ENCODE peak calls at places on chromosomes 12 and 14, in ten cellular contexts. One of them, this sample, is unnamed.

GRCh38 chr12:25839470-25839869 is 119.0 kb upstream of the RASSF8 start:
- DNase-seq in right cardiac atrium: no peak
- DNase-seq in retina: no peak
- DNase-seq in naive B cell: no peak
- DNase-seq in ACHN: no peak
- DNase-seq in hypothalamus: no peak
- DNase-seq in activated naive CD8-positive, alpha-beta T cell treated with anti-CD3 and anti-CD28 coated beads for 36 hours: no peak
- DNase-seq in activated T-helper 1 cell treated with anti-CD3 and anti-CD28 coated beads, Interleukin-2, amount 50 U/mL, for 16 hours: no peak
- DNase-seq in Jurkat, Clone E6-1: no peak
- DNase-seq in tibial artery: no peak
- DNase-seq in this sample: no peak

GRCh38 chr12:95787274-95787814 is 3.2 kb downstream of the NTN4 start:
- DNase-seq in right cardiac atrium: no peak
- DNase-seq in retina: no peak
- DNase-seq in naive B cell: no peak
- DNase-seq in ACHN: no peak
- DNase-seq in hypothalamus: no peak
- DNase-seq in activated naive CD8-positive, alpha-beta T cell treated with anti-CD3 and anti-CD28 coated beads for 36 hours: no peak
- DNase-seq in activated T-helper 1 cell treated with anti-CD3 and anti-CD28 coated beads, Interleukin-2, amount 50 U/mL, for 16 hours: no peak
- DNase-seq in Jurkat, Clone E6-1: no peak
- DNase-seq in tibial artery: no peak
- DNase-seq in this sample: no peak

GRCh38 chr14:99133563-99134332 is 138.2 kb downstream of the BCL11B start:
- DNase-seq in right cardiac atrium: peak; percentile 34
- DNase-seq in retina: no peak
- DNase-seq in naive B cell: no peak
- DNase-seq in ACHN: no peak
- DNase-seq in hypothalamus: no peak
- DNase-seq in activated naive CD8-positive, alpha-beta T cell treated with anti-CD3 and anti-CD28 coated beads for 36 hours: no peak
- DNase-seq in activated T-helper 1 cell treated with anti-CD3 and anti-CD28 coated beads, Interleukin-2, amount 50 U/mL, for 16 hours: no peak
- DNase-seq in Jurkat, Clone E6-1: peak; percentile 45
- DNase-seq in tibial artery: peak; percentile 57
- DNase-seq in this sample: peak; percentile 27

GRCh38 chr12:26090853-26091510 is 33.9 kb downstream of the BHLHE41 start:
- DNase-seq in right cardiac atrium: no peak
- DNase-seq in retina: no peak
- DNase-seq in naive B cell: no peak
- DNase-seq in ACHN: peak; percentile 74
- DNase-seq in hypothalamus: no peak
- DNase-seq in activated naive CD8-positive, alpha-beta T cell treated with anti-CD3 and anti-CD28 coated beads for 36 hours: no peak
- DNase-seq in activated T-helper 1 cell treated with anti-CD3 and anti-CD28 coated beads, Interleukin-2, amount 50 U/mL, for 16 hours: no peak
- DNase-seq in Jurkat, Clone E6-1: no peak
- DNase-seq in tibial artery: no peak
- DNase-seq in this sample: no peak

GRCh38 chr14:104110491-104111209 is 25.1 kb downstream of the ASPG start:
- DNase-seq in right cardiac atrium: peak; percentile 10
- DNase-seq in retina: no peak
- DNase-seq in naive B cell: no peak
- DNase-seq in ACHN: no peak
- DNase-seq in hypothalamus: no peak
- DNase-seq in activated naive CD8-positive, alpha-beta T cell treated with anti-CD3 and anti-CD28 coated beads for 36 hours: no peak
- DNase-seq in activated T-helper 1 cell treated with anti-CD3 and anti-CD28 coated beads, Interleukin-2, amount 50 U/mL, for 16 hours: no peak
- DNase-seq in Jurkat, Clone E6-1: no peak
- DNase-seq in tibial artery: peak; percentile 54
- DNase-seq in this sample: no peak

GRCh38 chr12:24534632-24535031 is 414.3 kb downstream of the BCAT1 start:
- DNase-seq in right cardiac atrium: peak; percentile 21
- DNase-seq in retina: peak; percentile 50
- DNase-seq in naive B cell: no peak
- DNase-seq in ACHN: no peak
- DNase-seq in hypothalamus: no peak
- DNase-seq in activated naive CD8-positive, alpha-beta T cell treated with anti-CD3 and anti-CD28 coated beads for 36 hours: no peak
- DNase-seq in activated T-helper 1 cell treated with anti-CD3 and anti-CD28 coated beads, Interleukin-2, amount 50 U/mL, for 16 hours: no peak
- DNase-seq in Jurkat, Clone E6-1: no peak
- DNase-seq in tibial artery: peak; percentile 74
- DNase-seq in this sample: peak; percentile 49

GRCh38 chr12:13570005-13570694 is 373.6 kb downstream of the EMP1 start:
- DNase-seq in right cardiac atrium: no peak
- DNase-seq in retina: no peak
- DNase-seq in naive B cell: no peak
- DNase-seq in ACHN: no peak
- DNase-seq in hypothalamus: no peak
- DNase-seq in activated naive CD8-positive, alpha-beta T cell treated with anti-CD3 and anti-CD28 coated beads for 36 hours: no peak
- DNase-seq in activated T-helper 1 cell treated with anti-CD3 and anti-CD28 coated beads, Interleukin-2, amount 50 U/mL, for 16 hours: no peak
- DNase-seq in Jurkat, Clone E6-1: no peak
- DNase-seq in tibial artery: no peak
- DNase-seq in this sample: no peak

GRCh38 chr12:28137414-28137813 is 52.8 kb upstream of the CCDC91 start:
- DNase-seq in right cardiac atrium: no peak
- DNase-seq in retina: no peak
- DNase-seq in naive B cell: no peak
- DNase-seq in ACHN: no peak
- DNase-seq in hypothalamus: no peak
- DNase-seq in activated naive CD8-positive, alpha-beta T cell treated with anti-CD3 and anti-CD28 coated beads for 36 hours: no peak
- DNase-seq in activated T-helper 1 cell treated with anti-CD3 and anti-CD28 coated beads, Interleukin-2, amount 50 U/mL, for 16 hours: no peak
- DNase-seq in Jurkat, Clone E6-1: no peak
- DNase-seq in tibial artery: no peak
- DNase-seq in this sample: no peak

GRCh38 chr12:19234991-19235876 is 105.7 kb downstream of the PLEKHA5 start:
- DNase-seq in right cardiac atrium: no peak
- DNase-seq in retina: no peak
- DNase-seq in naive B cell: no peak
- DNase-seq in ACHN: no peak
- DNase-seq in hypothalamus: no peak
- DNase-seq in activated naive CD8-positive, alpha-beta T cell treated with anti-CD3 and anti-CD28 coated beads for 36 hours: no peak
- DNase-seq in activated T-helper 1 cell treated with anti-CD3 and anti-CD28 coated beads, Interleukin-2, amount 50 U/mL, for 16 hours: no peak
- DNase-seq in Jurkat, Clone E6-1: no peak
- DNase-seq in tibial artery: no peak
- DNase-seq in this sample: no peak

GRCh38 chr14:78131201-78131600 is 39.0 kb upstream of the NRXN3 start:
- DNase-seq in right cardiac atrium: no peak
- DNase-seq in retina: no peak
- DNase-seq in naive B cell: no peak
- DNase-seq in ACHN: no peak
- DNase-seq in hypothalamus: no peak
- DNase-seq in activated naive CD8-positive, alpha-beta T cell treated with anti-CD3 and anti-CD28 coated beads for 36 hours: no peak
- DNase-seq in activated T-helper 1 cell treated with anti-CD3 and anti-CD28 coated beads, Interleukin-2, amount 50 U/mL, for 16 hours: no peak
- DNase-seq in Jurkat, Clone E6-1: no peak
- DNase-seq in tibial artery: no peak
- DNase-seq in this sample: no peak

GRCh38 chr14:50083467-50084337 is 32.7 kb downstream of the VCPKMT start:
- DNase-seq in right cardiac atrium: no peak
- DNase-seq in retina: no peak
- DNase-seq in naive B cell: no peak
- DNase-seq in ACHN: no peak
- DNase-seq in hypothalamus: no peak
- DNase-seq in activated naive CD8-positive, alpha-beta T cell treated with anti-CD3 and anti-CD28 coated beads for 36 hours: peak; percentile 78
- DNase-seq in activated T-helper 1 cell treated with anti-CD3 and anti-CD28 coated beads, Interleukin-2, amount 50 U/mL, for 16 hours: peak; percentile 47
- DNase-seq in Jurkat, Clone E6-1: no peak
- DNase-seq in tibial artery: no peak
- DNase-seq in this sample: no peak

GRCh38 chr12:26122681-26123481 is 2.0 kb downstream of the BHLHE41 start:
- DNase-seq in right cardiac atrium: peak; percentile 67
- DNase-seq in retina: peak; percentile 85
- DNase-seq in naive B cell: peak; percentile 46
- DNase-seq in ACHN: peak; percentile 84
- DNase-seq in hypothalamus: peak; percentile 72
- DNase-seq in activated naive CD8-positive, alpha-beta T cell treated with anti-CD3 and anti-CD28 coated beads for 36 hours: peak; percentile 50
- DNase-seq in activated T-helper 1 cell treated with anti-CD3 and anti-CD28 coated beads, Interleukin-2, amount 50 U/mL, for 16 hours: no peak
- DNase-seq in Jurkat, Clone E6-1: no peak
- DNase-seq in tibial artery: peak; percentile 90
- DNase-seq in this sample: peak; percentile 61

GRCh38 chr12:75452675-75453330 is 27.8 kb upstream of the GLIPR1 start:
- DNase-seq in right cardiac atrium: no peak
- DNase-seq in retina: no peak
- DNase-seq in naive B cell: no peak
- DNase-seq in ACHN: no peak
- DNase-seq in hypothalamus: no peak
- DNase-seq in activated naive CD8-positive, alpha-beta T cell treated with anti-CD3 and anti-CD28 coated beads for 36 hours: no peak
- DNase-seq in activated T-helper 1 cell treated with anti-CD3 and anti-CD28 coated beads, Interleukin-2, amount 50 U/mL, for 16 hours: no peak
- DNase-seq in Jurkat, Clone E6-1: no peak
- DNase-seq in tibial artery: no peak
- DNase-seq in this sample: no peak

GRCh38 chr12:116594325-116595038 is 35.3 kb downstream of the MAP1LC3B2 start:
- DNase-seq in right cardiac atrium: peak; percentile 45
- DNase-seq in retina: no peak
- DNase-seq in naive B cell: peak; percentile 87
- DNase-seq in ACHN: no peak
- DNase-seq in hypothalamus: no peak
- DNase-seq in activated naive CD8-positive, alpha-beta T cell treated with anti-CD3 and anti-CD28 coated beads for 36 hours: peak; percentile 58
- DNase-seq in activated T-helper 1 cell treated with anti-CD3 and anti-CD28 coated beads, Interleukin-2, amount 50 U/mL, for 16 hours: no peak
- DNase-seq in Jurkat, Clone E6-1: peak; percentile 89
- DNase-seq in tibial artery: peak; percentile 76
- DNase-seq in this sample: no peak

GRCh38 chr12:88144546-88145468 is 2.7 kb downstream of the TMTC3 start:
- DNase-seq in right cardiac atrium: no peak
- DNase-seq in retina: no peak
- DNase-seq in naive B cell: no peak
- DNase-seq in ACHN: no peak
- DNase-seq in hypothalamus: no peak
- DNase-seq in activated naive CD8-positive, alpha-beta T cell treated with anti-CD3 and anti-CD28 coated beads for 36 hours: no peak
- DNase-seq in activated T-helper 1 cell treated with anti-CD3 and anti-CD28 coated beads, Interleukin-2, amount 50 U/mL, for 16 hours: no peak
- DNase-seq in Jurkat, Clone E6-1: no peak
- DNase-seq in tibial artery: no peak
- DNase-seq in this sample: no peak

GRCh38 chr14:104919993-104920315 is 4.7 kb upstream of the PLD4 start:
- DNase-seq in right cardiac atrium: no peak
- DNase-seq in retina: no peak
- DNase-seq in naive B cell: no peak
- DNase-seq in ACHN: no peak
- DNase-seq in hypothalamus: no peak
- DNase-seq in activated naive CD8-positive, alpha-beta T cell treated with anti-CD3 and anti-CD28 coated beads for 36 hours: no peak
- DNase-seq in activated T-helper 1 cell treated with anti-CD3 and anti-CD28 coated beads, Interleukin-2, amount 50 U/mL, for 16 hours: no peak
- DNase-seq in Jurkat, Clone E6-1: no peak
- DNase-seq in tibial artery: no peak
- DNase-seq in this sample: no peak

GRCh38 chr12:38053655-38054464 is 262.7 kb upstream of the ALG10B start:
- DNase-seq in right cardiac atrium: no peak
- DNase-seq in retina: no peak
- DNase-seq in naive B cell: no peak
- DNase-seq in ACHN: no peak
- DNase-seq in hypothalamus: no peak
- DNase-seq in activated naive CD8-positive, alpha-beta T cell treated with anti-CD3 and anti-CD28 coated beads for 36 hours: peak; percentile 1
- DNase-seq in activated T-helper 1 cell treated with anti-CD3 and anti-CD28 coated beads, Interleukin-2, amount 50 U/mL, for 16 hours: no peak
- DNase-seq in Jurkat, Clone E6-1: no peak
- DNase-seq in tibial artery: no peak
- DNase-seq in this sample: peak; percentile 71

GRCh38 chr12:109304485-109304884 is 4.6 kb downstream of the FOXN4 start:
- DNase-seq in right cardiac atrium: no peak
- DNase-seq in retina: peak; percentile 61
- DNase-seq in naive B cell: no peak
- DNase-seq in ACHN: no peak
- DNase-seq in hypothalamus: no peak
- DNase-seq in activated naive CD8-positive, alpha-beta T cell treated with anti-CD3 and anti-CD28 coated beads for 36 hours: no peak
- DNase-seq in activated T-helper 1 cell treated with anti-CD3 and anti-CD28 coated beads, Interleukin-2, amount 50 U/mL, for 16 hours: no peak
- DNase-seq in Jurkat, Clone E6-1: no peak
- DNase-seq in tibial artery: no peak
- DNase-seq in this sample: no peak

GRCh38 chr12:48070033-48070432 is 35.8 kb downstream of the SENP1 start:
- DNase-seq in right cardiac atrium: no peak
- DNase-seq in retina: no peak
- DNase-seq in naive B cell: no peak
- DNase-seq in ACHN: no peak
- DNase-seq in hypothalamus: no peak
- DNase-seq in activated naive CD8-positive, alpha-beta T cell treated with anti-CD3 and anti-CD28 coated beads for 36 hours: no peak
- DNase-seq in activated T-helper 1 cell treated with anti-CD3 and anti-CD28 coated beads, Interleukin-2, amount 50 U/mL, for 16 hours: no peak
- DNase-seq in Jurkat, Clone E6-1: no peak
- DNase-seq in tibial artery: no peak
- DNase-seq in this sample: no peak

GRCh38 chr12:72271401-72271740 is 799 bp upstream of the TRHDE start:
- DNase-seq in right cardiac atrium: peak; percentile 23
- DNase-seq in retina: peak; percentile 92
- DNase-seq in naive B cell: no peak
- DNase-seq in ACHN: peak; percentile 29
- DNase-seq in hypothalamus: peak; percentile 23
- DNase-seq in activated naive CD8-positive, alpha-beta T cell treated with anti-CD3 and anti-CD28 coated beads for 36 hours: no peak
- DNase-seq in activated T-helper 1 cell treated with anti-CD3 and anti-CD28 coated beads, Interleukin-2, amount 50 U/mL, for 16 hours: no peak
- DNase-seq in Jurkat, Clone E6-1: no peak
- DNase-seq in tibial artery: peak; percentile 62
- DNase-seq in this sample: peak; percentile 83

GRCh38 chr12:57237653-57237951 is 8.1 kb downstream of the SHMT2 start:
- DNase-seq in right cardiac atrium: no peak
- DNase-seq in retina: peak; percentile 40
- DNase-seq in naive B cell: no peak
- DNase-seq in ACHN: no peak
- DNase-seq in hypothalamus: no peak
- DNase-seq in activated naive CD8-positive, alpha-beta T cell treated with anti-CD3 and anti-CD28 coated beads for 36 hours: no peak
- DNase-seq in activated T-helper 1 cell treated with anti-CD3 and anti-CD28 coated beads, Interleukin-2, amount 50 U/mL, for 16 hours: no peak
- DNase-seq in Jurkat, Clone E6-1: no peak
- DNase-seq in tibial artery: no peak
- DNase-seq in this sample: peak; percentile 9

GRCh38 chr14:98210045-98210678 is 1061.8 kb downstream of the BCL11B start:
- DNase-seq in right cardiac atrium: no peak
- DNase-seq in retina: no peak
- DNase-seq in naive B cell: no peak
- DNase-seq in ACHN: no peak
- DNase-seq in hypothalamus: no peak
- DNase-seq in activated naive CD8-positive, alpha-beta T cell treated with anti-CD3 and anti-CD28 coated beads for 36 hours: peak; percentile 50
- DNase-seq in activated T-helper 1 cell treated with anti-CD3 and anti-CD28 coated beads, Interleukin-2, amount 50 U/mL, for 16 hours: peak; percentile 14
- DNase-seq in Jurkat, Clone E6-1: peak; percentile 97
- DNase-seq in tibial artery: no peak
- DNase-seq in this sample: no peak

GRCh38 chr12:96529912-96530311 is 40.5 kb downstream of the CFAP54 start:
- DNase-seq in right cardiac atrium: no peak
- DNase-seq in retina: no peak
- DNase-seq in naive B cell: no peak
- DNase-seq in ACHN: no peak
- DNase-seq in hypothalamus: no peak
- DNase-seq in activated naive CD8-positive, alpha-beta T cell treated with anti-CD3 and anti-CD28 coated beads for 36 hours: no peak
- DNase-seq in activated T-helper 1 cell treated with anti-CD3 and anti-CD28 coated beads, Interleukin-2, amount 50 U/mL, for 16 hours: no peak
- DNase-seq in Jurkat, Clone E6-1: no peak
- DNase-seq in tibial artery: no peak
- DNase-seq in this sample: no peak

GRCh38 chr12:66160704-66161103 is 9.1 kb downstream of the TMBIM4 start:
- DNase-seq in right cardiac atrium: peak; percentile 16
- DNase-seq in retina: no peak
- DNase-seq in naive B cell: no peak
- DNase-seq in ACHN: no peak
- DNase-seq in hypothalamus: no peak
- DNase-seq in activated naive CD8-positive, alpha-beta T cell treated with anti-CD3 and anti-CD28 coated beads for 36 hours: no peak
- DNase-seq in activated T-helper 1 cell treated with anti-CD3 and anti-CD28 coated beads, Interleukin-2, amount 50 U/mL, for 16 hours: no peak
- DNase-seq in Jurkat, Clone E6-1: no peak
- DNase-seq in tibial artery: no peak
- DNase-seq in this sample: peak; percentile 2

GRCh38 chr12:43893670-43894069 is 57.8 kb downstream of the TMEM117 start:
- DNase-seq in right cardiac atrium: no peak
- DNase-seq in retina: no peak
- DNase-seq in naive B cell: no peak
- DNase-seq in ACHN: no peak
- DNase-seq in hypothalamus: no peak
- DNase-seq in activated naive CD8-positive, alpha-beta T cell treated with anti-CD3 and anti-CD28 coated beads for 36 hours: no peak
- DNase-seq in activated T-helper 1 cell treated with anti-CD3 and anti-CD28 coated beads, Interleukin-2, amount 50 U/mL, for 16 hours: no peak
- DNase-seq in Jurkat, Clone E6-1: no peak
- DNase-seq in tibial artery: no peak
- DNase-seq in this sample: no peak

GRCh38 chr14:89198544-89199329 is 218.3 kb downstream of the FOXN3 start:
- DNase-seq in right cardiac atrium: no peak
- DNase-seq in retina: no peak
- DNase-seq in naive B cell: no peak
- DNase-seq in ACHN: no peak
- DNase-seq in hypothalamus: no peak
- DNase-seq in activated naive CD8-positive, alpha-beta T cell treated with anti-CD3 and anti-CD28 coated beads for 36 hours: no peak
- DNase-seq in activated T-helper 1 cell treated with anti-CD3 and anti-CD28 coated beads, Interleukin-2, amount 50 U/mL, for 16 hours: no peak
- DNase-seq in Jurkat, Clone E6-1: no peak
- DNase-seq in tibial artery: no peak
- DNase-seq in this sample: no peak

GRCh38 chr12:24562761-24563392 is 386.0 kb downstream of the BCAT1 start:
- DNase-seq in right cardiac atrium: peak; percentile 48
- DNase-seq in retina: peak; percentile 91
- DNase-seq in naive B cell: peak; percentile 24
- DNase-seq in ACHN: no peak
- DNase-seq in hypothalamus: peak; percentile 38
- DNase-seq in activated naive CD8-positive, alpha-beta T cell treated with anti-CD3 and anti-CD28 coated beads for 36 hours: peak; percentile 12
- DNase-seq in activated T-helper 1 cell treated with anti-CD3 and anti-CD28 coated beads, Interleukin-2, amount 50 U/mL, for 16 hours: no peak
- DNase-seq in Jurkat, Clone E6-1: no peak
- DNase-seq in tibial artery: peak; percentile 71
- DNase-seq in this sample: peak; percentile 56

GRCh38 chr12:109191621-109192250 is 75.3 kb downstream of the ACACB start:
- DNase-seq in right cardiac atrium: no peak
- DNase-seq in retina: no peak
- DNase-seq in naive B cell: no peak
- DNase-seq in ACHN: peak; percentile 28
- DNase-seq in hypothalamus: no peak
- DNase-seq in activated naive CD8-positive, alpha-beta T cell treated with anti-CD3 and anti-CD28 coated beads for 36 hours: no peak
- DNase-seq in activated T-helper 1 cell treated with anti-CD3 and anti-CD28 coated beads, Interleukin-2, amount 50 U/mL, for 16 hours: no peak
- DNase-seq in Jurkat, Clone E6-1: no peak
- DNase-seq in tibial artery: no peak
- DNase-seq in this sample: no peak

This sample was measured in GM23338.